ENCODE peak calls at places on chromosome 19, in seven cellular contexts. Q, M, I, J, T, L and U are unnamed samples.

GRCh38 chr19:7832009-7832408 is 2.0 kb downstream of the EVI5L start:
- DNase-seq in Q (no peak), M (no peak), I (no peak), J (no peak), T (no peak), L (no peak), U (no peak)

GRCh38 chr19:5968431-5969373 is 9.2 kb downstream of the RANBP3 start:
- DNase-seq in Q (no peak), M (no peak), I (no peak), J (no peak), T (peak; percentile 41), L (peak; percentile 51), U (no peak)

GRCh38 chr19:30682576-30683536 is 310.7 kb downstream of the ZNF536 start:
- DNase-seq in Q (peak; percentile 69), M (no peak), I (peak; percentile 88), J (no peak), T (peak; percentile 35), L (peak; percentile 64), U (peak; percentile 57)

GRCh38 chr19:6826281-6826920 is 53.9 kb downstream of the VAV1 start:
- DNase-seq in Q (no peak), M (no peak), I (no peak), J (no peak), T (no peak), L (no peak), U (no peak)

GRCh38 chr19:30649934-30650614 is 277.9 kb downstream of the ZNF536 start:
- DNase-seq in Q (peak; percentile 30), M (no peak), I (peak; percentile 70), J (peak; percentile 24), T (peak; percentile 57), L (peak; percentile 59), U (no peak)

GRCh38 chr19:40348961-40349507 is 539 bp downstream of the PLD3 start:
- DNase-seq in Q (no peak), M (no peak), I (peak; percentile 68), J (no peak), T (peak; percentile 8), L (peak; percentile 52), U (no peak)

GRCh38 chr19:37692956-37693660 is 26.5 kb downstream of the ZNF607 start:
- DNase-seq in Q (no peak), M (no peak), I (no peak), J (no peak), T (peak; percentile 7), L (peak; percentile 23), U (no peak)

GRCh38 chr19:35209646-35210045 is 18.9 kb downstream of the FAM187B start:
- DNase-seq in Q (no peak), M (no peak), I (no peak), J (no peak), T (no peak), L (no peak), U (no peak)

GRCh38 chr19:32231691-32232090 is 113.7 kb upstream of the ZNF507 start:
- DNase-seq in Q (no peak), M (no peak), I (no peak), J (no peak), T (no peak), L (no peak), U (no peak)

GRCh38 chr19:31648347-31648746 is 299.1 kb upstream of the TSHZ3 start:
- DNase-seq in Q (no peak), M (no peak), I (no peak), J (no peak), T (no peak), L (peak; percentile 2), U (no peak)

GRCh38 chr19:9037415-9038062 is 27.3 kb upstream of the MUC16 start:
- DNase-seq in Q (no peak), M (no peak), I (no peak), J (no peak), T (no peak), L (peak; percentile 9), U (no peak)

GRCh38 chr19:574658-575526 is 2.5 kb downstream of the BSG start:
- DNase-seq in Q (no peak), M (no peak), I (no peak), J (peak; percentile 28), T (peak; percentile 35), L (peak; percentile 96), U (no peak)

GRCh38 chr19:3457531-3458228 is 22.6 kb downstream of the SMIM24 start:
- DNase-seq in Q (no peak), M (no peak), I (no peak), J (no peak), T (no peak), L (no peak), U (no peak)

GRCh38 chr19:29576043-29576442 is 30.0 kb upstream of the POP4 start:
- DNase-seq in Q (no peak), M (no peak), I (no peak), J (no peak), T (no peak), L (no peak), U (no peak)

GRCh38 chr19:50003810-50004419 is 21.3 kb downstream of the VRK3 start:
- DNase-seq in Q (peak; percentile 57), M (no peak), I (no peak), J (peak; percentile 44), T (no peak), L (peak; percentile 80), U (peak; percentile 46)

GRCh38 chr19:16335226-16335625 is 10.6 kb downstream of the KLF2 start:
- DNase-seq in Q (no peak), M (no peak), I (no peak), J (no peak), T (no peak), L (no peak), U (no peak)
- TF ChIP-seq POLR2AphosphoS5 in Q (no peak), M (no peak), I (no peak), J (no peak), T (no peak), L (no peak), U (no peak)

GRCh38 chr19:18093439-18094161 is 4.0 kb upstream of the MAST3 start:
- DNase-seq in Q (no peak), M (no peak), I (peak; percentile 48), J (no peak), T (peak; percentile 47), L (peak; percentile 85), U (no peak)
- TF ChIP-seq TAF1 in Q (no peak), M (no peak), I (no peak), J (no peak), T (no peak), L (no peak), U (no peak)

GRCh38 chr19:11451327-11451941 is 16.0 kb downstream of the PRKCSH start:
- DNase-seq in Q (no peak), M (no peak), I (peak; percentile 58), J (no peak), T (no peak), L (no peak), U (no peak)
- TF ChIP-seq POLR2AphosphoS5 in Q (no peak), M (no peak), I (peak; percentile 5), J (no peak), T (no peak), L (no peak), U (no peak)

GRCh38 chr19:42018503-42019193 is 24.6 kb upstream of the ATP1A3 start:
- DNase-seq in Q (no peak), M (no peak), I (no peak), J (no peak), T (no peak), L (peak; percentile 72), U (no peak)
- TF ChIP-seq TAF1 in Q (no peak), M (no peak), I (no peak), J (no peak), T (no peak), L (no peak), U (no peak)

GRCh38 chr19:13701624-13702023 is 62.7 kb upstream of the MRI1 start:
- DNase-seq in Q (no peak), M (no peak), I (no peak), J (no peak), T (no peak), L (no peak), U (no peak)

GRCh38 chr19:13700621-13701020 is 63.7 kb upstream of the MRI1 start:
- DNase-seq in Q (no peak), M (no peak), I (no peak), J (no peak), T (no peak), L (no peak), U (no peak)

GRCh38 chr19:13696839-13697238 is 67.5 kb upstream of the MRI1 start:
- DNase-seq in Q (no peak), M (no peak), I (no peak), J (no peak), T (no peak), L (no peak), U (no peak)

GRCh38 chr19:13705201-13705600 is 59.1 kb upstream of the MRI1 start:
- DNase-seq in Q (no peak), M (no peak), I (no peak), J (no peak), T (no peak), L (no peak), U (no peak)

GRCh38 chr19:13699786-13700185 is 64.5 kb upstream of the MRI1 start:
- DNase-seq in Q (no peak), M (no peak), I (no peak), J (no peak), T (no peak), L (no peak), U (no peak)
- TF ChIP-seq POLR2AphosphoS5 in Q (no peak), M (no peak), I (no peak), J (no peak), T (no peak), L (no peak), U (no peak)

DNA sequence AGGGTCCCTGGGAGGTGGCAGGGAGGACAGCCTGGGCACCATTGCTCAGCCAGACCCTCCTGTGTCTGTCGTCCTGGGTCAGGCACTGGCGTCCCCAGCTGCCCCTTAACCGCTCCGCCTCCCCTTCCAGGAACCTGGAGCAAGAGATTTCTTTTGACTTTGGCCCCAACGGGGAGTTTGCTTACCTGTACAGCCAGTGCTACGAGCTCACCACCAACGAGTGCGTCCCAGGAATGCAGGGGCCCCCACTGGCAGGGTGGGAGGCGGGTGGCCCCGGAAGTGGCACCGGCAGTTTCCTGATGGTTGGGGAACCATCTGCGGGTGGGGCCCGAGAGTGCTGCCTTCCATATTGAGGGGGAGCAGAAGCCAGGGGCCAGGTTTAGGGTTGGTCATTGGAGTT is 13.0 kb downstream of the PRKCSH start:
- DNase-seq in Q (no peak), M (no peak), I (peak; percentile 26), J (no peak), T (no peak), L (no peak), U (no peak)
- TF ChIP-seq TAF1 in Q (no peak), M (no peak), I (no peak), J (no peak), T (no peak), L (no peak), U (no peak)

GRCh38 chr19:46454244-46454643 is 17.1 kb downstream of the PNMA8A start:
- DNase-seq in Q (no peak), M (no peak), I (no peak), J (no peak), T (no peak), L (no peak), U (no peak)

GRCh38 chr19:46447824-46448223 is 19.1 kb upstream of the PNMA8C start:
- DNase-seq in Q (no peak), M (no peak), I (no peak), J (no peak), T (no peak), L (no peak), U (no peak)

GRCh38 chr19:46453661-46454060 is 17.7 kb downstream of the PNMA8A start:
- DNase-seq in Q (no peak), M (no peak), I (no peak), J (no peak), T (no peak), L (no peak), U (no peak)

GRCh38 chr19:46448601-46449000 is 19.9 kb upstream of the PNMA8C start:
- DNase-seq in Q (no peak), M (no peak), I (no peak), J (no peak), T (no peak), L (no peak), U (no peak)

GRCh38 chr19:46451352-46451751 is 20.0 kb downstream of the PNMA8A start:
- DNase-seq in Q (no peak), M (no peak), I (no peak), J (no peak), T (no peak), L (no peak), U (no peak)
- TF ChIP-seq POLR2AphosphoS5 in Q (no peak), M (no peak), I (no peak), J (no peak), T (no peak), L (no peak), U (no peak)